ENCODE peak calls at places on chromosome 21, in ten cellular contexts. K is esophagus squamous epithelium, N is fibroblast of pulmonary artery, U is omental fat pad, G is neural progenitor cell, F is cardiac fibroblast, J is mucosa of descending colon, S is epithelial cell of esophagus, Y is transverse colon, V is endothelial cell. I is an unnamed sample.

GRCh38 chr21:24941316-24942185 is 665.7 kb downstream of the MRPL39 start:
- DNase-seq in U (no peak), Y (no peak), N (no peak), F (no peak), J (no peak), G (no peak), V (no peak), K (no peak), S (peak; percentile 4), I (no peak)

GRCh38 chr21:19981938-19982337 is 1016.3 kb upstream of the NCAM2 start:
- DNase-seq in K (no peak), J (no peak), N (no peak), F (no peak), U (no peak), G (no peak), V (no peak), Y (no peak), S (no peak), I (no peak)

GRCh38 chr21:24829397-24829796 is 777.9 kb downstream of the MRPL39 start:
- DNase-seq in K (no peak), S (no peak), Y (no peak), U (no peak), V (no peak), N (no peak), F (no peak), G (no peak), J (no peak), I (no peak)

GRCh38 chr21:36553406-36553805 is 73.5 kb upstream of the CLDN14 start:
- DNase-seq in N (no peak), G (no peak), Y (no peak), V (no peak), F (no peak), S (no peak), J (no peak), K (no peak), U (no peak), I (no peak)

GRCh38 chr21:27954806-27955205 is 987.9 kb upstream of the ADAMTS5 start:
- DNase-seq in F (peak; percentile 15), K (no peak), S (no peak), G (no peak), V (no peak), U (no peak), N (no peak), Y (no peak), J (no peak), I (no peak)

GRCh38 chr21:36499578-36500471 is 19.9 kb upstream of the CLDN14 start:
- DNase-seq in S (peak; percentile 82), J (peak; percentile 34), U (no peak), Y (peak; percentile 39), V (no peak), N (peak; percentile 45), G (no peak), F (peak; percentile 71), K (no peak), I (no peak)

GRCh38 chr21:28127390-28127789 is 865.3 kb downstream of the LTN1 start:
- DNase-seq in V (no peak), Y (no peak), N (no peak), J (no peak), K (no peak), G (no peak), F (no peak), U (no peak), S (no peak), I (no peak)

GRCh38 chr21:19049567-19049966 is 646.0 kb upstream of the TMPRSS15 start:
- DNase-seq in V (no peak), Y (no peak), J (peak; percentile 13), K (no peak), S (no peak), F (no peak), U (no peak), G (no peak), N (no peak), I (no peak)

GRCh38 chr21:25903599-25903998 is 168.8 kb downstream of the GABPA start:
- DNase-seq in J (no peak), K (no peak), F (no peak), U (no peak), V (no peak), S (no peak), N (no peak), Y (no peak), G (no peak), I (no peak)

GRCh38 chr21:42656872-42657271 is 3.5 kb downstream of the PDE9A start:
- DNase-seq in F (no peak), J (no peak), G (no peak), V (no peak), U (no peak), S (no peak), N (no peak), K (no peak), Y (no peak), I (no peak)

GRCh38 chr21:32044205-32044874 is 171.5 kb downstream of the HUNK start:
- DNase-seq in J (no peak), Y (no peak), N (no peak), K (no peak), V (no peak), S (no peak), G (no peak), F (no peak), U (no peak), I (no peak)

GRCh38 chr21:30227633-30228404 is 11.9 kb upstream of the CLDN8 start:
- DNase-seq in F (peak; percentile 97), Y (no peak), N (peak; percentile 98), U (no peak), J (peak; percentile 38), G (no peak), S (peak; percentile 99), K (no peak), V (no peak), I (no peak)

DNA sequence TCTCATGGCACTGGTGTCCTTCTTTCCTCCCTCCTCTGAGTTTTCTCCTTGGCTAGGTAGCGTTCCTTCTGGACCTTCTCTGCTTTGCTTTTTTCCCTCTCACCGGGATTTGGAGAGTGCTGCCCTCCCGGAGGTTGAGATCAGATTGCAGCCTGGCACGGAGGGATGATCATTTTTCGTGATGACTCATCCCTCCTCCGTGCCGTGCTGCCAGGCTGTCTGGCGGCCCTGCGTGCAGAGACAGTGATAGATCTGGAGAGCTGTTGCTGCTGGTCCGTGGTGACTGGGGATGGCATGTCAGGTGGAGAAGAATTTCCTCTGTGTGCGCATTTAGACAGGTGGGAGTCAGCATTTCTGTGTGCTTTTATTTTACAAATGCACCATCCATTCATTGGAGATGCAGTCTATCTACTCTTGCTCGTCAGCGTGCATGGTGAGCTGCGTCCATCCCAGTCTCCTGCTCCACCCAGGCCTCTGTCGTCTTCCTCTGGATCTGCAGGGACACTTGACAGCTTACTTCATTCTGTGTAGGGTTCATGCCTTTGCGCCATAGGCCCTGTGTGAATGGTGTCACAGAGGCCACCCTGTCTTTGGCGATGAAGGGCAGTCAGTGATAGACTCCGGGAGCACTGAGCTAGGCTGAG is 104.4 kb downstream of the PCBP3 start:
- DNase-seq in U (no peak), F (peak; percentile 41), K (no peak), J (no peak), V (no peak), S (peak; percentile 8), G (no peak), N (peak; percentile 37), Y (no peak), I (no peak)
- TF ChIP-seq CTCF in U (no peak), F (no peak), K (no peak), J (no peak), V (no peak), S (no peak), G (no peak), N (no peak), Y (no peak), I (no peak)

GRCh38 chr21:35441868-35442582 is 392.9 kb upstream of the RUNX1 start:
- DNase-seq in F (no peak), S (no peak), N (no peak), G (no peak), U (no peak), Y (no peak), K (no peak), J (no peak), V (no peak), I (no peak)

GRCh38 chr21:35438643-35439404 is 389.7 kb upstream of the RUNX1 start:
- DNase-seq in V (no peak), F (peak; percentile 23), Y (peak; percentile 35), S (peak; percentile 57), J (peak; percentile 17), G (no peak), U (no peak), N (peak; percentile 17), K (no peak), I (no peak)

GRCh38 chr21:35437941-35438340 is 388.8 kb upstream of the RUNX1 start:
- DNase-seq in F (no peak), Y (no peak), G (no peak), S (no peak), K (no peak), N (no peak), J (no peak), U (no peak), V (no peak), I (no peak)

GRCh38 chr21:35436899-35437298 is 387.8 kb upstream of the RUNX1 start:
- DNase-seq in G (no peak), S (peak; percentile 22), K (no peak), N (no peak), J (no peak), Y (no peak), F (no peak), U (no peak), V (no peak), I (no peak)
- TF ChIP-seq CTCF in G (no peak), S (peak; percentile 30), K (no peak), N (no peak), J (no peak), Y (no peak), F (no peak), U (no peak), V (peak; percentile 25), I (no peak)

DNA sequence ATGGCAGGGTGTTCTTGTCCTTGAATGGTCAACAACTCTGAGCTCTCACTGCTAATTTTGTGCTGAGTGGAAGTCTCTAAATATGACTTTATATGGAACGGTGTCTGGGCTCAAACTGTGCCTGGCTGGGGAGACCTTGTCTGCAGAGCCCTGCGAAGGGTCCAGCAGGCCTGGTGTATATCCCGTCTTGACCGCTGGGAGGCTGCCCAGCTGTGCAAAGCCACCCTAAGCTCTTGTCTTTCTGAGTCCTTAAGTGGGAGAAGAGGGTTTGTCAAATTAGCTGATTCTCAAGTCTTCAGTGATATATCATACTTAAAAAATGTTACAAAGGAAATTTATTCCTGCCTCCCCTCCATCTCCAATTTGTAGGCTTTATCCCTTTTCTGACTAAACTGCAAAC is 198.7 kb downstream of the KCNJ6 start:
- DNase-seq in G (no peak), Y (no peak), U (no peak), V (no peak), J (no peak), F (no peak), K (no peak), N (no peak), S (no peak), I (no peak)
- TF ChIP-seq CTCF in G (no peak), Y (no peak), U (no peak), V (no peak), J (no peak), F (no peak), K (no peak), N (no peak), S (no peak), I (no peak)

DNA sequence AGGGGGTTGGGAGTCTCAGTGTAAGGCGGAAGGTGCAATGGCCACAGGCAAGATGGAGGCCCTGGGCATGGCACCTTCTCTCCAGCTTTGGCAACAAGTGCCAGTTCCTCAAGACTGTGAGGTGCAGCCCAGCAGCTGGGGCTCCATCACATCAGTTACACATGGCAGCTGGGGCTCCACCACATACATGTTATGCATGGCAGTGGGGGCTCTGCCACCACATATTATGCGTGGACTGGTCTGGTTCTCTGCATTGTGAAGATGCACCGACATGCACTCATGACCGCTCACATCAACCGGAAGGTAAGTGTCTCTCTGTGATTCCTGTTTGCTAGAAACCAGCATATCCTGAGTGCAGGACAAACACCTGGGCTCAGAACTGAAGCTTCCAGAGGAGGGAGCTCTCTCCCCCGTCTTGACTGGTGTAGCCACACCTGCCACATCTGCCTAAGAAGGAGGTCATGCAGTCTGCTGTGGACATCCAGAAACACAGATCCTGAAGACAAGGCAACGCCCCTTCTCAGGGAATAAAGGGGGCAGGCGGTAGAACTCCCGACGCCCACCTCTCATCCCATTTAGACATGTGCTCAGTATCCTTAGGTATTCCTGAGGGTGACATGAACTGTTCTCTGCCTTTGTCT is 104.1 kb upstream of the TMPRSS2 start:
- DNase-seq in N (peak; percentile 29), U (no peak), G (peak; percentile 64), Y (peak; percentile 77), S (peak; percentile 82), K (no peak), F (no peak), J (peak; percentile 85), V (peak; percentile 43), I (no peak)
- TF ChIP-seq CTCF in N (peak; percentile 29), U (no peak), G (no peak), Y (no peak), S (peak; percentile 80), K (no peak), F (peak; percentile 15), J (peak; percentile 35), V (no peak), I (no peak)

I was measured in nephron progenitor cell.